ENCODE peak calls at places on chromosomes 3 and 15, in six cellular contexts. Q is fibroblast of pulmonary artery, R is ovary, C is spleen, H is AG09309, D is cardiac muscle cell. M is an unnamed sample.

GRCh38 chr3:32821686-32822296 is 4.0 kb downstream of the TRIM71 start:
- DNase-seq in Q (no peak), R (no peak), C (no peak), H (no peak), D (no peak), M (no peak)

GRCh38 chr3:158961497-158961896 is 159.6 kb downstream of the MFSD1 start:
- DNase-seq in Q (no peak), R (no peak), C (no peak), H (no peak), D (no peak), M (no peak)

GRCh38 chr3:38030126-38031021 is 932 bp upstream of the PLCD1 start:
- DNase-seq in Q (no peak), R (no peak), C (no peak), H (no peak), D (no peak), M (no peak)

GRCh38 chr3:184334470-184335158 is 2.8 kb upstream of the FAM131A start:
- DNase-seq in Q (peak), R (no peak), C (no peak), H (no peak), D (no peak), M (peak)

GRCh38 chr3:38343797-38344594 is 2.6 kb upstream of the XYLB start:
- DNase-seq in Q (peak), R (no peak), C (no peak), H (no peak), D (peak), M (peak)

GRCh38 chr3:189013224-189013888 is 158.4 kb upstream of the TPRG1 start:
- DNase-seq in Q (no peak), R (no peak), C (no peak), H (no peak), D (no peak), M (no peak)

GRCh38 chr15:57947282-57947681 is 118.2 kb downstream of the ALDH1A2 start:
- DNase-seq in Q (no peak), R (no peak), C (no peak), H (no peak), D (no peak), M (no peak)

GRCh38 chr3:64974401-64974800 is 286.6 kb upstream of the ADAMTS9 start:
- DNase-seq in Q (no peak), R (no peak), C (no peak), H (no peak), D (no peak), M (no peak)

GRCh38 chr3:132255041-132255745 is 62.0 kb upstream of the ACP3 start:
- DNase-seq in Q (peak), R (no peak), C (no peak), H (peak), D (peak), M (peak)

GRCh38 chr15:88993662-88994061 is 80.5 kb upstream of the MFGE8 start:
- DNase-seq in Q (no peak), R (no peak), C (no peak), H (no peak), D (no peak), M (no peak)

DNA sequence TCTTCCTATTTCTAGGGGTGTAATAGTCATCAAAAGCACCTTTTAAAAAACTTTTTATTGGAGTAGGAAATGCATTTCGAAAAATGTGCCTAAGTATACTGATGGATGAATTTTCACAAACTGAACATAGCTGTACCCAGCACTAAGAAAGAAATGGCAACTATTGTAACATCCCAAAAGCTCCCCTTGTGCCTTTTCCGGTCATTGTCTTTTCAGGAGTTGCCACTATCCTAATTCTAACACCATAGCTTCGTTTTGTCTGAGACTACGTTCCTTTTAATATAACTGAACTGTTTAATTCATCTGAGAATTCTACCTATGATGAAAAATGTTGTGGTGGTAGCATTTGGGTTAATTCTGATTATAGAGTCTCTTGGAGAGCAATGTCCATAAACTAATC is 1.9 kb downstream of the TIMMDC1 start:
- DNase-seq in Q (no peak), R (no peak), C (no peak), H (no peak), D (no peak), M (no peak)
- H3K4me3 ChIP-seq in Q (peak), R (no peak), C (no peak), H (no peak), D (peak), M (peak)

GRCh38 chr3:195877767-195878423 is 30.5 kb downstream of the TNK2 start:
- DNase-seq in Q (no peak), R (no peak), C (no peak), H (no peak), D (no peak), M (no peak)

GRCh38 chr3:195875482-195876236 is 32.7 kb downstream of the TNK2 start:
- DNase-seq in Q (no peak), R (no peak), C (no peak), H (no peak), D (no peak), M (no peak)

GRCh38 chr3:195877136-195877715 is 31.1 kb downstream of the TNK2 start:
- DNase-seq in Q (no peak), R (no peak), C (no peak), H (no peak), D (no peak), M (no peak)

GRCh38 chr3:195878424-195879274 is 29.7 kb downstream of the TNK2 start:
- DNase-seq in Q (no peak), R (no peak), C (peak), H (no peak), D (no peak), M (no peak)

GRCh38 chr3:195876297-195877031 is 31.9 kb downstream of the TNK2 start:
- DNase-seq in Q (no peak), R (no peak), C (no peak), H (no peak), D (no peak), M (no peak)
- H3K4me3 ChIP-seq in Q (no peak), R (no peak), C (no peak), H (no peak), D (no peak), M (no peak)

DNA sequence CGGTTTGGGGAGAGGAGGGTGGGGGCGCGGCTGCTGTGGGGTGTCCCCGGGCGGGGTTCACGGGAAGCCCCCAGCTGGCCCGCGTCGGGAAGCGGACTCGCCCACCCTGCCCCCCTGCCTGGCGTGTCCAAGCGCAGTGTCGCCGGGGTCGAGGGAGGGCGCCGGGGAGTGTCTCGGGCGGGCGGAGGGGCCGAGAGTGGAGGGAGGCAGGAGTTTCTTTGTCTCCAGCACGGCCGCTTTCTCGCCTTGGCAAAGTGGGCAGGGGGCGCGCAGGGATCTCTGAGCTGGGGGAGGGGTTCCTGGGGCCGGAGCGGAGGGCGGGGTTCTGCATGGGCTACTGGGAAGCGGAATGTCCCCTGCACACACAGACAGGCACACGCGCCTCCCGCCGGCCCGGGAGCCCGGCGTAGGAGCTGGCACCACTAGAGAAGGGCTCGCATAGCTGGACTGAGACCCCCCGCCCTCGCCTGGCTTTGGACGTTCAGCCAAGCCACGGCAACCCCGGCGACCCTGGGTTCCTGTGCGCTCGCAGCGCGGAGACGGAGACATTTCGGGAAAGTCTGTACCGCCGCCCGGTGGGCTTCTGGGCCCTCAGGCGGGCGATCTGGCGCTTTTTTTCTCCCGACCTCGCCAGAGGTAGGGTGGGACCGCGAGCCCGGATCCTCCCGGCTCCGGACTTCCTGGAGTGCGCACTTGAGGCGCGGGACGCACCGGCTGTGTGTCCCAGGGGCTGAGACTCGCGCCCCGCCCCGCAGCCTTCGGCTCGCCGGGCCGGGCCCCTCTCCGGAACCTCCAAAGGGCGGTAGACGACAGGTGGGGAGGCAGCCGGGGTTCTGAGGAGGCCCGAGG is 870 bp downstream of the ST8SIA2 start:
- DNase-seq in Q (no peak), R (no peak), C (no peak), H (no peak), D (no peak), M (no peak)
- H3K4me3 ChIP-seq in Q (no peak), R (no peak), C (no peak), H (peak), D (peak), M (no peak)

DNA sequence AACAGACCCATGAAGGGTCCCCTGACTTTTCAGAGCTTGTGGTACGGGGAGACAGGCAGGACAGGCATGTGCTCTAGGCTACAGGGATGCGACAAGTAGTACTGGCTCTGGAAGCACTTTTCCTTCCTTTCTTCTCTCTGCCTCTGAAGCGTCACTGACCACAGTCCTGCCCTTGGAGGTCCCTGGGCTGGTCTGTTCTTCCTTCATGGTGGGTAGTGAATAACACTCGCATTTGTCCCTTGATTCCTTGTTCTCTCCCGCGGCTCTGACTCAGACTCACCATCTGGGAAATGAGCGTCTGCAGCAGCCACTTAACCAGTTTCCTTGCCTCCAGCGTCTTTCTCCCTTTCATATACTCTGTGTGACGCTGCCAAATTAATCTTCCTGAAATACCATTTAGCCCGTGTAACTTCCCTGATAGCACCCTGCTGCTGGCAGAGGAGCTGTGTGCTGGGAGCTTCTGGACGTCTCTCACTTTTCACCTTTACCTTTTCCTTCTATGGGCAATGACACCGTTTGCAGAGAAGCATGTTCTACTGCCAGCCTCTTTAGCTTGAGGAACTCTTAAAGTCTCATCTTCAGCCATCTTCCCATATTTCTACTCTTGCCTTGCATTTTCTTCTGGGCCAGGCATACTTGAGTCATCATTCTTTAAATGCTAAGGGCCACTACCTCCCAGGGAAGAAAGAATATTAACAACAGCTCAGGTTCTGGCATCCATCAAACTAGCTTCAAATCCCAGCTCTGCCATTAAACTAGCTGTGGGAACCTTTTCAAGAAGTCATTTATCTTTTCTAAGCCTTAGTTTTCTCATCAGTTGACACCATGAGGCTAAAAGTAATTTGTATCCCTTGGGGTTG is 33.6 kb downstream of the TMEM45A start:
- DNase-seq in Q (peak), R (no peak), C (no peak), H (peak), D (peak), M (peak)
- H3K4me3 ChIP-seq in Q (no peak), R (no peak), C (no peak), H (no peak), D (no peak), M (no peak)